ENCODE peak calls at places on chromosomes 2 and 18, in six cellular contexts. One of them, this sample, is unnamed.

GRCh38 chr18:11808001-11808855 is 43.0 kb upstream of the CHMP1B start:
- ATAC-seq in A549: peak
- ATAC-seq in HepG2: no peak
- ATAC-seq in GM12878: no peak
- ATAC-seq in K562: peak
- ATAC-seq in upper lobe of left lung: no peak
- ATAC-seq in this sample: no peak

GRCh38 chr2:31832363-31832762 is 178.4 kb downstream of the MEMO1 start:
- ATAC-seq in HepG2: no peak
- ATAC-seq in A549: no peak
- ATAC-seq in upper lobe of left lung: no peak
- ATAC-seq in K562: no peak
- ATAC-seq in GM12878: no peak
- ATAC-seq in this sample: no peak

GRCh38 chr2:102979429-102979828 is 217.6 kb downstream of the TMEM182 start:
- ATAC-seq in GM12878: no peak
- ATAC-seq in upper lobe of left lung: no peak
- ATAC-seq in HepG2: no peak
- ATAC-seq in A549: no peak
- ATAC-seq in K562: no peak
- ATAC-seq in this sample: no peak

GRCh38 chr18:59959606-59960005 is 59.8 kb downstream of the PMAIP1 start:
- ATAC-seq in K562: no peak
- ATAC-seq in HepG2: no peak
- ATAC-seq in A549: no peak
- ATAC-seq in upper lobe of left lung: no peak
- ATAC-seq in GM12878: peak
- ATAC-seq in this sample: no peak

GRCh38 chr2:164554487-164554886 is 66.8 kb downstream of the GRB14 start:
- ATAC-seq in A549: no peak
- ATAC-seq in upper lobe of left lung: no peak
- ATAC-seq in GM12878: no peak
- ATAC-seq in HepG2: peak
- ATAC-seq in K562: no peak
- ATAC-seq in this sample: no peak

GRCh38 chr2:161147856-161148255 is 12.4 kb upstream of the TANK start:
- ATAC-seq in GM12878: peak
- ATAC-seq in A549: no peak
- ATAC-seq in HepG2: no peak
- ATAC-seq in upper lobe of left lung: no peak
- ATAC-seq in K562: no peak
- ATAC-seq in this sample: no peak

GRCh38 chr18:63346471-63347183 is 20.4 kb downstream of the KDSR start:
- ATAC-seq in K562: no peak
- ATAC-seq in upper lobe of left lung: no peak
- ATAC-seq in GM12878: no peak
- ATAC-seq in A549: no peak
- ATAC-seq in HepG2: no peak
- ATAC-seq in this sample: no peak

GRCh38 chr2:32792416-32792815 is 154.3 kb upstream of the LTBP1 start:
- ATAC-seq in upper lobe of left lung: no peak
- ATAC-seq in K562: no peak
- ATAC-seq in HepG2: no peak
- ATAC-seq in A549: no peak
- ATAC-seq in GM12878: no peak
- ATAC-seq in this sample: no peak

GRCh38 chr2:148096012-148096411 is 75.1 kb downstream of the MBD5 start:
- ATAC-seq in HepG2: no peak
- ATAC-seq in K562: no peak
- ATAC-seq in upper lobe of left lung: no peak
- ATAC-seq in A549: no peak
- ATAC-seq in GM12878: no peak
- ATAC-seq in this sample: no peak

GRCh38 chr2:3535467-3535793 is 16.1 kb upstream of the ADI1 start:
- ATAC-seq in GM12878: no peak
- ATAC-seq in upper lobe of left lung: no peak
- ATAC-seq in HepG2: no peak
- ATAC-seq in K562: no peak
- ATAC-seq in A549: no peak
- ATAC-seq in this sample: no peak
- H3K27ac ChIP-seq in GM12878: no peak
- H3K27ac ChIP-seq in upper lobe of left lung: peak
- H3K27ac ChIP-seq in HepG2: peak
- H3K27ac ChIP-seq in K562: peak
- H3K27ac ChIP-seq in A549: peak
- H3K27ac ChIP-seq in this sample: peak

DNA sequence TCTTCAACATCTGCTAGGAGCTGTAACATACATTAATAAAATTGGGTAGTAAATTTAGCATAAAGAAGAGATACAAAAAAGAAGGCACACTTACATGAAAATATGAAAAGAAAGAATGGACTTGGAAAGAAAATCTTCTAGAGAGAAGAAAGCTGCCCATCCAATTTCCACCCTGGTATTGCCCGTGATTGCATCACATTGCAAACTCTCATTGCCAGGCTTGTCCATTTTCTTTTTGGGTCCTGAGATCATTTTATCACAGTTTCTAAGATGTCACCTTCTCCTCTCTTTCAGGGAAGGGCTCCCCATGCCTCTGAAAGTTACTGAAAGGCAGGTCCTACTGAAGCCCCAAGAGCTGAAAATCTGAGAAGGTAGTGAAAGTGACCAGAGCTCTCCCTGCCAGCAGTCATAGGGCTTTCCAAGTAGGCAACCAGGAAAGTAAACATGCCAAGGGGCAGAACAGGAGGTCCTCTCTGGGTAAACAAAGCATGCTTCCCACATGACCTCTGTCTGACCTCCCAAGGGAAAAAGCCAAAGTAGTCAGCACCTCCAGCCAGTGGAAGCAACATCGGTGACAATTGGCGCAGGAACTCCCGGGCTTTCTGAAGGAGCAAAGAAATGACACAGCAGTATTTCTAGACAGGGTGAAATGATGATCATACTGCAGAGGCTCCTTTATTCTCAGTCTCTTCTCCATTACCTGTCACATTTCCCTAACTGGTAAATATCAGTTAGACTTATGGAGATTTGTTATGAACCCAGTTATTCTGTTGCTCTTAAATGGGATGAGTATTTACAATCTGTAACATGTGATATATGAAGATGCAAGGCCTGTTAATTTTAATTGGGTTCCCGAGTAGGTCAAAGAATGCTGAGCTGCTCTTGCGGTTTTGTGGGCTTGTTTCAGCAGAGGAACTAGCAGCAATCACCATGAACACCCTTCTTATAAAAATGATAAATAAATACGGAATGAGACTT is 321.2 kb downstream of the RND3 start:
- ATAC-seq in upper lobe of left lung: no peak
- ATAC-seq in HepG2: no peak
- ATAC-seq in K562: peak
- ATAC-seq in A549: peak
- ATAC-seq in GM12878: no peak
- ATAC-seq in this sample: no peak
- TF ChIP-seq EP300 in upper lobe of left lung: no peak
- TF ChIP-seq EP300 in HepG2: no peak
- TF ChIP-seq EP300 in K562: peak
- TF ChIP-seq EP300 in A549: peak
- TF ChIP-seq EP300 in GM12878: no peak
- TF ChIP-seq EP300 in this sample: no peak

GRCh38 chr2:173358617-173359016 is 3.9 kb downstream of the CDCA7 start:
- ATAC-seq in GM12878: no peak
- ATAC-seq in A549: no peak
- ATAC-seq in K562: no peak
- ATAC-seq in upper lobe of left lung: no peak
- ATAC-seq in HepG2: no peak
- ATAC-seq in this sample: no peak
- H3K4me3 ChIP-seq in GM12878: peak
- H3K4me3 ChIP-seq in A549: no peak
- H3K4me3 ChIP-seq in K562: no peak
- H3K4me3 ChIP-seq in upper lobe of left lung: no peak
- H3K4me3 ChIP-seq in HepG2: no peak
- H3K4me3 ChIP-seq in this sample: no peak

GRCh38 chr2:240822280-240822847 is 2.3 kb upstream of the KIF1A start:
- ATAC-seq in K562: no peak
- ATAC-seq in HepG2: no peak
- ATAC-seq in upper lobe of left lung: no peak
- ATAC-seq in GM12878: no peak
- ATAC-seq in A549: no peak
- ATAC-seq in this sample: no peak

GRCh38 chr2:240820014-240820606 is at the start of gene KIF1A:
- ATAC-seq in HepG2: no peak
- ATAC-seq in upper lobe of left lung: no peak
- ATAC-seq in GM12878: no peak
- ATAC-seq in A549: no peak
- ATAC-seq in K562: no peak
- ATAC-seq in this sample: no peak

GRCh38 chr2:240819404-240820013 is 510 bp downstream of the KIF1A start:
- ATAC-seq in A549: peak
- ATAC-seq in K562: no peak
- ATAC-seq in HepG2: no peak
- ATAC-seq in GM12878: no peak
- ATAC-seq in upper lobe of left lung: no peak
- ATAC-seq in this sample: no peak

GRCh38 chr2:240821429-240821778 is 1.4 kb upstream of the KIF1A start:
- ATAC-seq in upper lobe of left lung: no peak
- ATAC-seq in HepG2: no peak
- ATAC-seq in GM12878: no peak
- ATAC-seq in K562: no peak
- ATAC-seq in A549: no peak
- ATAC-seq in this sample: no peak

GRCh38 chr2:240820607-240821428 is 799 bp upstream of the KIF1A start:
- ATAC-seq in K562: no peak
- ATAC-seq in HepG2: peak
- ATAC-seq in GM12878: no peak
- ATAC-seq in upper lobe of left lung: no peak
- ATAC-seq in A549: peak
- ATAC-seq in this sample: peak
- H3K27ac ChIP-seq in K562: no peak
- H3K27ac ChIP-seq in HepG2: no peak
- H3K27ac ChIP-seq in GM12878: no peak
- H3K27ac ChIP-seq in upper lobe of left lung: no peak
- H3K27ac ChIP-seq in A549: peak
- H3K27ac ChIP-seq in this sample: no peak

This sample was measured in gastroesophageal sphincter.